ENCODE peak calls at places on chromosomes 5 and 9, in ten cellular contexts. O is adipocyte, R is HepG2, K is SJSA1, S is GM23248, E is aorta, C is astrocyte, J is neural progenitor cell, U is fibroblast of lung, Q is OCI-LY7. V is an unnamed sample.

GRCh38 chr5:147140558-147140957 is 94.3 kb upstream of the STK32A start:
- DNase-seq in C (no peak), E (peak; percentile 37), K (no peak), O (no peak), R (peak; percentile 79), U (no peak), S (no peak), Q (no peak), J (no peak), V (no peak)

GRCh38 chr5:79527431-79527830 is 13.5 kb upstream of the HOMER1 start:
- DNase-seq in Q (no peak), J (no peak), E (no peak), R (no peak), O (no peak), C (no peak), S (no peak), K (no peak), U (no peak), V (no peak)

GRCh38 chr9:22446589-22446949 is at the start of gene DMRTA1:
- DNase-seq in S (peak; percentile 76), O (peak; percentile 84), C (peak; percentile 58), J (peak; percentile 88), R (no peak), U (peak; percentile 34), Q (no peak), K (peak; percentile 62), E (peak; percentile 93), V (peak; percentile 25)

GRCh38 chr9:78278177-78278777 is 18.6 kb upstream of the PSAT1 start:
- DNase-seq in S (peak; percentile 84), J (no peak), E (no peak), C (peak; percentile 84), Q (no peak), K (no peak), R (peak; percentile 71), O (peak; percentile 94), U (peak; percentile 97), V (peak; percentile 82)

GRCh38 chr9:12604154-12604825 is 88.9 kb upstream of the TYRP1 start:
- DNase-seq in U (peak; percentile 31), C (peak; percentile 39), S (peak; percentile 38), Q (no peak), O (peak; percentile 4), R (no peak), K (no peak), E (no peak), J (no peak), V (no peak)

GRCh38 chr9:684950-685340 is 156.6 kb upstream of the DMRT1 start:
- DNase-seq in E (no peak), C (peak; percentile 76), J (no peak), Q (no peak), U (peak; percentile 67), R (peak; percentile 59), S (peak; percentile 92), O (peak; percentile 88), K (no peak), V (peak; percentile 88)

GRCh38 chr9:135888126-135888765 is 19.1 kb downstream of the CAMSAP1 start:
- DNase-seq in C (no peak), U (no peak), K (no peak), R (no peak), S (no peak), J (no peak), Q (no peak), E (no peak), O (no peak), V (no peak)

GRCh38 chr9:96556701-96557461 is 62.8 kb downstream of the CDC14B start:
- DNase-seq in K (no peak), J (peak; percentile 16), C (no peak), U (no peak), S (peak; percentile 75), Q (no peak), E (no peak), O (no peak), R (no peak), V (no peak)

GRCh38 chr5:167582263-167582662 is 709.2 kb upstream of the WWC1 start:
- DNase-seq in O (peak; percentile 71), U (peak; percentile 40), C (no peak), E (no peak), R (no peak), J (no peak), K (no peak), S (peak; percentile 50), Q (no peak), V (peak; percentile 8)

GRCh38 chr5:138641547-138642298 is 66.5 kb upstream of the HSPA9 start:
- DNase-seq in Q (peak; percentile 59), C (peak; percentile 36), U (peak; percentile 68), S (peak; percentile 86), E (peak; percentile 88), K (peak; percentile 87), R (peak; percentile 50), O (peak; percentile 83), J (peak; percentile 93), V (peak; percentile 60)

GRCh38 chr9:122065923-122066629 is 27.0 kb downstream of the TTLL11 start:
- DNase-seq in Q (no peak), J (no peak), U (no peak), E (no peak), K (no peak), O (no peak), C (no peak), S (no peak), R (no peak), V (no peak)

GRCh38 chr9:124839612-124840299 is 13.5 kb upstream of the WDR38 start:
- DNase-seq in Q (peak; percentile 46), K (no peak), J (peak; percentile 52), S (peak; percentile 42), U (peak; percentile 46), C (no peak), R (peak; percentile 43), E (no peak), O (peak; percentile 35), V (peak; percentile 30)

GRCh38 chr5:45376463-45376862 is 319.7 kb downstream of the HCN1 start:
- DNase-seq in Q (no peak), U (peak; percentile 21), K (no peak), R (no peak), O (no peak), S (no peak), C (peak; percentile 31), J (no peak), E (no peak), V (peak; percentile 36)

GRCh38 chr5:100777680-100778281 is 125.3 kb downstream of the ST8SIA4 start:
- DNase-seq in Q (peak; percentile 65), C (peak; percentile 82), S (peak; percentile 86), K (peak; percentile 56), R (no peak), U (peak; percentile 92), E (no peak), J (no peak), O (peak; percentile 88), V (peak; percentile 89)

GRCh38 chr9:89236955-89237573 is 58.4 kb upstream of the SHC3 start:
- DNase-seq in K (no peak), R (no peak), S (no peak), E (no peak), Q (no peak), C (no peak), J (no peak), O (no peak), U (no peak), V (no peak)

GRCh38 chr9:89234186-89234585 is 55.6 kb upstream of the SHC3 start:
- DNase-seq in Q (no peak), E (no peak), C (no peak), U (no peak), O (peak; percentile 3), K (no peak), R (no peak), J (no peak), S (no peak), V (no peak)

GRCh38 chr9:89234636-89235035 is 56.0 kb upstream of the SHC3 start:
- DNase-seq in R (no peak), U (peak; percentile 39), K (no peak), C (peak; percentile 33), O (peak; percentile 18), Q (no peak), J (peak; percentile 66), E (no peak), S (no peak), V (peak; percentile 13)
- H3K4me3 ChIP-seq in R (no peak overlapping the region), U (peak overlapping the region; percentile 39), K (no peak overlapping the region), C (peak overlapping the region; percentile 53), O (peak overlapping the region; percentile 74), Q (no peak overlapping the region), J (peak overlapping the region; percentile 57), E (no peak overlapping the region), S (no peak overlapping the region), V (peak overlapping the region; percentile 32)

GRCh38 chr5:73818357-73818756 is 192.4 kb downstream of the ARHGEF28 start:
- DNase-seq in R (no peak), O (peak; percentile 47), S (peak; percentile 77), U (no peak), E (no peak), K (no peak), Q (no peak), C (peak; percentile 92), J (no peak), V (peak; percentile 90)
- H3K4me1 ChIP-seq in R (peaks cover 83% of the 10 kb centered on the region), O (peaks cover 33% of the 10 kb centered on the region), S (peaks cover 81% of the 10 kb centered on the region), U (peaks cover 8% of the 10 kb centered on the region), E (peaks cover 7% of the 10 kb centered on the region), K (peaks cover 10% of the 10 kb centered on the region), Q (no peaks in the 10 kb centered on the region), C (peaks cover 49% of the 10 kb centered on the region), J (no peaks in the 10 kb centered on the region), V (peaks cover 28% of the 10 kb centered on the region)

DNA sequence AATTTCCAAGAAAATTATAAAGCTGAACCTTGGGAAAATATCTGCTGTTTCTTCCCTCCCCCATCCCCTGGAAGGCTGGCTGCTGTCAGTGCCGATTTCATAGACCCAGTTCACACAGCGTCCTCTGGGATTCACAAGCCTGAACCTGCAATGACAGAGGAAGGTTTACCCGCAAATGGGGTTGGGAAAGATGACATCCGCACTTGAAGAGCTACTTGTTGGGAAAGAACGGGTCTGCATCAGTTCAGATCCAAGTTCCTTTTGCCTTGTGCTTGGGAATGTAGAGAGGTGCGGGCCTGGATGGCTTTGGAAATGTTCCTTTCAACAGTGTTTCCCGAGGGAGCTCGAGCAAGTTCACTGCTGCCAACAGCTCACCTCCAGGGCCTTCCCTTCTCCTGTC is 13.9 kb downstream of the PCDH12 start:
- DNase-seq in O (no peak), E (no peak), Q (no peak), C (no peak), J (no peak), R (no peak), U (no peak), S (no peak), K (no peak), V (no peak)
- H3K4me3 ChIP-seq in O (no peak overlapping the region), E (no peak overlapping the region), Q (no peak overlapping the region), C (no peak overlapping the region), J (no peak overlapping the region), R (no peak overlapping the region), U (no peak overlapping the region), S (no peak overlapping the region), K (no peak overlapping the region), V (no peak overlapping the region)

DNA sequence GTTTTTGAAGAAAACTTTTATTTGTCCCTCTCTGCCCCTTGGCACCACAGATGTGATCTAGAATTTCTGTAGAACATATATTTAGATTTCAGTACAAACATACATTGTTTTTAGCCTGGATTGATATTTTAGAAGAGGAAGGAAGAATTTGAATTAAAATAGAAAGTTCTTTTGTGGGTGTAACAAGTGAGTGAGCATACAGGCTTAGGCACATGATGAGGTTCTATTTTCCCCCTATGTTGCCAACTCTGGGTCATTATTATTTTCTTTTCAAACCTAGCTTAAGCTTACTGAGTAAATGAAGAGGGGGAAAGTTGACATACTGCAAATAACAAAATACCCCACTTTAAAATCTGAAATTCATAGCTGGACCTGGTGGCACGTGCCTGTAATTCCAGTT is 102.9 kb downstream of the GCNT1 start:
- DNase-seq in K (no peak), S (no peak), J (no peak), R (no peak), Q (peak; percentile 27), C (no peak), O (no peak), E (no peak), U (no peak), V (no peak)
- H3K4me1 ChIP-seq in K (no peaks in the 10 kb centered on the region), S (peaks cover 66% of the 10 kb centered on the region), J (peaks cover 11% of the 10 kb centered on the region), R (no peaks in the 10 kb centered on the region), Q (peaks cover 32% of the 10 kb centered on the region), C (peaks cover 22% of the 10 kb centered on the region), O (peaks cover 55% of the 10 kb centered on the region), E (no peaks in the 10 kb centered on the region), U (peaks cover 14% of the 10 kb centered on the region), V (peaks cover 3% of the 10 kb centered on the region)

V was measured in IMR-90.